ENCODE peak calls at places on chromosome 15, in ten cellular contexts. S is aorta, F is GM12878, M is SK-N-SH, B is lower lobe of right lung, V is A673, K is DND-41, L is osteoblast, G is left ventricle myocardium inferior, D is uterus. C is an unnamed sample.

GRCh38 chr15:99051308-99051707 is 43.7 kb upstream of the PGPEP1L start:
- DNase-seq in S (no peak), F (no peak), M (no peak), B (no peak), V (no peak), K (no peak), L (no peak), G (no peak), D (no peak), C (no peak)

GRCh38 chr15:84947947-84948830 is 33.5 kb upstream of the PDE8A start:
- DNase-seq in S (peak; percentile 80), F (no peak), M (no peak), B (no peak), V (no peak), K (no peak), L (peak; percentile 96), G (peak; percentile 36), D (peak; percentile 49), C (no peak)

GRCh38 chr15:90664650-90665287 is 52.4 kb upstream of the BLM start:
- DNase-seq in S (peak; percentile 78), F (no peak), M (peak; percentile 85), B (peak; percentile 68), V (no peak), K (no peak), L (peak; percentile 87), G (peak; percentile 60), D (peak; percentile 55), C (no peak)

GRCh38 chr15:82810061-82810862 is 834 bp downstream of the WHAMM start:
- DNase-seq in S (peak; percentile 53), F (no peak), M (peak; percentile 80), B (peak; percentile 63), V (peak; percentile 63), K (peak; percentile 37), L (peak; percentile 74), G (peak; percentile 25), D (peak; percentile 23), C (peak; percentile 72)

GRCh38 chr15:92745845-92746271 is 90.3 kb upstream of the FAM174B start:
- DNase-seq in S (no peak), F (no peak), M (no peak), B (no peak), V (no peak), K (no peak), L (no peak), G (no peak), D (no peak), C (no peak)

GRCh38 chr15:89812126-89812846 is 2.4 kb downstream of the ANPEP start:
- DNase-seq in S (peak; percentile 56), F (no peak), M (peak; percentile 36), B (peak; percentile 80), V (no peak), K (no peak), L (peak; percentile 95), G (peak; percentile 73), D (no peak), C (no peak)

GRCh38 chr15:42215854-42216829 is 8.0 kb upstream of the VPS39 start:
- DNase-seq in S (no peak), F (no peak), M (no peak), B (no peak), V (peak; percentile 11), K (no peak), L (no peak), G (no peak), D (no peak), C (no peak)

GRCh38 chr15:61383421-61383820 is 154.3 kb upstream of the RORA start:
- DNase-seq in S (no peak), F (no peak), M (no peak), B (no peak), V (no peak), K (no peak), L (no peak), G (no peak), D (no peak), C (no peak)

GRCh38 chr15:36235173-36235572 is 344.3 kb upstream of the CDIN1 start:
- DNase-seq in S (no peak), F (no peak), M (no peak), B (no peak), V (no peak), K (no peak), L (no peak), G (no peak), D (no peak), C (no peak)

GRCh38 chr15:101028321-101028720 is 109.2 kb downstream of the LRRK1 start:
- DNase-seq in S (peak; percentile 2), F (no peak), M (no peak), B (no peak), V (no peak), K (no peak), L (peak; percentile 53), G (no peak), D (no peak), C (no peak)

DNA sequence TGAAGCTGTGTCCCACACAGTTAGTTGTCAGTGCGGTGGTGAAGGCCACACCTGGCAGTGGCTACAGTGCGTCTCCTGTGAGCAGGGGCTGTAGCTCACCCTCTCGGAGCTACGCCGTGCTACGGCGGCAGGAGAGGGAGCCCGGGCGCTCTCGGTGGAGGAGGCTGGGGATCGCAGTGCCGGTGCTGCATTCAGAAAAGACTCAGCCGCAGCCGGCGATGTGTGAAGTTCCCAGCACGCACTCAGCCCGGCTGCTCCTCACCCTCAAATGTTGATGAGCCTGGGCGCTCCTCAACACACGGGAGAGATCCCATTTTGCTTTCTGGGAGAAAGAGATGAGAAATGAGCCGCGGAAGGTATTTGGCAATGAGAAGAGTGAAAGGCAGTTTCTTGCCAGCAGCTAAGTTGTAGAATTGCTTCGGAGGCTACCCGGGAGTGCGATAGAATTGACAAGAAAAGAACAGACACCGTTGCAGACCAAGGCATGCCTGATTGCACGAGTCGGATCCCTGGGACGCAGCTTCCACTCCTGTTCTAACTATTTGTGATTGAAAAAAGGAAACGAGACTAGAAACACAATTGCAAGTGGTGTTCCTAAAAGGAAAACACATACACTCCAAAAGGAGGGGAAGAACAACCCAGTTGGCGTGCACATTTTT is at the start of gene UNC13C:
- DNase-seq in S (peak; percentile 55), F (no peak), M (peak; percentile 30), B (peak; percentile 46), V (no peak), K (no peak), L (no peak), G (peak; percentile 14), D (peak; percentile 13), C (peak; percentile 47)
- H3K4me3 ChIP-seq in S (peak within 1 kb of the TSS; percentile 88), F (no peak within 1 kb of the TSS), M (peak within 1 kb of the TSS; percentile 52), B (peak within 1 kb of the TSS; percentile 39), V (no peak within 1 kb of the TSS), K (no peak within 1 kb of the TSS), L (peak within 1 kb of the TSS; percentile 51), G (peak within 1 kb of the TSS; percentile 52), D (peak within 1 kb of the TSS; percentile 16), C (peak within 1 kb of the TSS; percentile 13)

DNA sequence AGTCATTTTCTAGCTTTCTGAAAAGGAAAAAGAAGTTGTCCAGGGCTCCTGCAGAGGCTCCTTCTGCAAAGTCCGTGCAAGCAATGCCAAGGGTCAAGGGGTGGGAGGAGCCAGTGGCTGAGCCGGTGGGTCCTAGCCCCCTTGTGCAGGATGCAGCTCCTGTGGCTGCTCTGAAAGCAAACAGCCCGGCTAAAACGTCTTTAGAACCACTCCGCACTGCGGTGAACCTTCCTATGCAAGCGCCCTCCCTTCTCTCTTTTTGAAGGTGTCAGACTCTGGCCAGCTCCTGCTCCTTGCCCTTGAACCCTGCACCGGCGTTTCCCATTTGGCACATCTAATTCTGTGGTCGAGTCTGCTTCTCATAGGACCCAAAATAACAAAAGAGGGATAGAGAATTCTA is 183.1 kb downstream of the UACA start:
- DNase-seq in S (no peak), F (no peak), M (no peak), B (no peak), V (no peak), K (no peak), L (no peak), G (no peak), D (no peak), C (no peak)
- H3K27me3 ChIP-seq in S (no peaks in the 10 kb centered on the region), F (no peaks in the 10 kb centered on the region), M (no peaks in the 10 kb centered on the region), B (peaks cover 17% of the 10 kb centered on the region), V (no peaks in the 10 kb centered on the region), K (no peaks in the 10 kb centered on the region), L (peaks cover 57% of the 10 kb centered on the region), G (peaks cover 42% of the 10 kb centered on the region), D (no peaks in the 10 kb centered on the region), C (peaks cover 7% of the 10 kb centered on the region)

GRCh38 chr15:40293905-40294895 is 11.3 kb upstream of the ANKRD63 start:
- DNase-seq in S (peak; percentile 17), F (no peak), M (no peak), B (peak; percentile 18), V (no peak), K (no peak), L (peak; percentile 61), G (no peak), D (no peak), C (peak; percentile 73)

GRCh38 chr15:40291088-40291574 is 8.3 kb upstream of the ANKRD63 start:
- DNase-seq in S (no peak), F (no peak), M (peak; percentile 81), B (no peak), V (peak; percentile 73), K (no peak), L (peak; percentile 98), G (no peak), D (peak; percentile 36), C (peak; percentile 90)

GRCh38 chr15:40293006-40293405 is 10.1 kb upstream of the ANKRD63 start:
- DNase-seq in S (no peak), F (no peak), M (no peak), B (no peak), V (no peak), K (no peak), L (peak; percentile 87), G (peak; percentile 6), D (no peak), C (no peak)

GRCh38 chr15:40290540-40291087 is 7.8 kb upstream of the ANKRD63 start:
- DNase-seq in S (no peak), F (no peak), M (no peak), B (no peak), V (no peak), K (no peak), L (no peak), G (no peak), D (no peak), C (peak; percentile 88)

DNA sequence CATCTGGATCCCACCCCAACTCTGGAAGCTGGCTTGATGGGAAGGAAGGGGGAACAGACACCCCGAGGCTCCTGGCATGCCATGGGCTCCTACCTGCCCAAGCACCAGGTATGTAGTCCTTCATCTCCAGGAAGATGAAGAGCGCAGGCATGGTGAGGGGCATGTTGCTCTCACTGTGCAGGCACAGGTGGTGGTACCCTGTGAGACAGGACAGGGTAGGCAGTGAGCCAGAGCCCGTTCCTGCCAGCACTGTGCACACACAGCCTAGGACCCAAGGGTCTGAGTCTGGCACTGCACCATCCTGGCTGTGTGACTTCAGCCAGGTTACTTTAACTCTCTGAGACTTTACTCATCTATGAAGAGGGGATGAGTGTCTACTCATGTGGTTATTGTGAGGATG is 9.4 kb upstream of the ANKRD63 start:
- DNase-seq in S (no peak), F (no peak), M (no peak), B (no peak), V (no peak), K (no peak), L (no peak), G (peak; percentile 7), D (no peak), C (no peak)
- H3K36me3 ChIP-seq in S (no peaks in the 10 kb centered on the region), F (no peaks in the 10 kb centered on the region), M (no peaks in the 10 kb centered on the region), B (peaks cover 36% of the 10 kb centered on the region), V (no peaks in the 10 kb centered on the region), K (no peaks in the 10 kb centered on the region), L (no peaks in the 10 kb centered on the region), G (no peaks in the 10 kb centered on the region), D (no peaks in the 10 kb centered on the region), C (no peaks in the 10 kb centered on the region)

GRCh38 chr15:77496710-77497107 is 76.0 kb downstream of the HMG20A start:
- DNase-seq in S (peak; percentile 93), F (no peak), M (peak; percentile 81), B (peak; percentile 88), V (peak; percentile 95), K (peak; percentile 68), L (peak; percentile 88), G (peak; percentile 91), D (peak; percentile 89), C (peak; percentile 90)
- H3K4me3 ChIP-seq in S (no peak overlapping the region), F (no peak overlapping the region), M (peak overlapping the region; percentile 54), B (peak overlapping the region; percentile 17), V (peak overlapping the region; percentile 24), K (no peak overlapping the region), L (peak overlapping the region; percentile 43), G (peak overlapping the region; percentile 50), D (no peak overlapping the region), C (no peak overlapping the region)